ENCODE peak calls at places on chromosome 22, in six cellular contexts. One of them, this sample, is unnamed.

GRCh38 chr22:28976588-28976987 is 85.0 kb downstream of the C22orf31 start:
- DNase-seq in GM12878: no peak
- DNase-seq in K562: no peak
- DNase-seq in A549: no peak
- DNase-seq in endothelial cell of umbilical vein: peak
- DNase-seq in HepG2: no peak
- DNase-seq in this sample: peak

GRCh38 chr22:45472426-45472825 is 30.3 kb upstream of the FBLN1 start:
- DNase-seq in GM12878: no peak
- DNase-seq in K562: no peak
- DNase-seq in A549: no peak
- DNase-seq in endothelial cell of umbilical vein: no peak
- DNase-seq in HepG2: no peak
- DNase-seq in this sample: no peak

GRCh38 chr22:21695432-21696085 is 29.7 kb downstream of the PPIL2 start:
- DNase-seq in GM12878: no peak
- DNase-seq in K562: no peak
- DNase-seq in A549: no peak
- DNase-seq in endothelial cell of umbilical vein: no peak
- DNase-seq in HepG2: no peak
- DNase-seq in this sample: no peak

GRCh38 chr22:45911601-45912271 is 65.2 kb downstream of the WNT7B start:
- DNase-seq in GM12878: no peak
- DNase-seq in K562: no peak
- DNase-seq in A549: peak
- DNase-seq in endothelial cell of umbilical vein: no peak
- DNase-seq in HepG2: peak
- DNase-seq in this sample: peak

GRCh38 chr22:44098966-44099530 is 74.9 kb downstream of the PARVB start:
- DNase-seq in GM12878: no peak
- DNase-seq in K562: no peak
- DNase-seq in A549: no peak
- DNase-seq in endothelial cell of umbilical vein: no peak
- DNase-seq in HepG2: no peak
- DNase-seq in this sample: no peak

GRCh38 chr22:36546932-36547331 is 18.0 kb upstream of the EIF3D start:
- DNase-seq in GM12878: no peak
- DNase-seq in K562: no peak
- DNase-seq in A549: peak
- DNase-seq in endothelial cell of umbilical vein: peak
- DNase-seq in HepG2: peak
- DNase-seq in this sample: peak

GRCh38 chr22:42595434-42595833 is 19.2 kb downstream of the POLDIP3 start:
- DNase-seq in GM12878: no peak
- DNase-seq in K562: no peak
- DNase-seq in A549: no peak
- DNase-seq in endothelial cell of umbilical vein: no peak
- DNase-seq in HepG2: no peak
- DNase-seq in this sample: no peak

GRCh38 chr22:44648821-44649566 is 53.0 kb upstream of the PRR5 start:
- DNase-seq in GM12878: no peak
- DNase-seq in K562: no peak
- DNase-seq in A549: no peak
- DNase-seq in endothelial cell of umbilical vein: peak
- DNase-seq in HepG2: no peak
- DNase-seq in this sample: no peak

GRCh38 chr22:36117053-36117554 is 43.5 kb downstream of the APOL3 start:
- DNase-seq in GM12878: no peak
- DNase-seq in K562: no peak
- DNase-seq in A549: no peak
- DNase-seq in endothelial cell of umbilical vein: no peak
- DNase-seq in HepG2: no peak
- DNase-seq in this sample: no peak

GRCh38 chr22:25051983-25052710 is 99.6 kb downstream of the KIAA1671 start:
- DNase-seq in GM12878: no peak
- DNase-seq in K562: no peak
- DNase-seq in A549: no peak
- DNase-seq in endothelial cell of umbilical vein: no peak
- DNase-seq in HepG2: peak
- DNase-seq in this sample: no peak

GRCh38 chr22:39431821-39432251 is 25.0 kb upstream of the MGAT3 start:
- DNase-seq in GM12878: no peak
- DNase-seq in K562: no peak
- DNase-seq in A549: no peak
- DNase-seq in endothelial cell of umbilical vein: peak
- DNase-seq in HepG2: no peak
- DNase-seq in this sample: no peak

GRCh38 chr22:19791243-19791642 is 30.7 kb downstream of the TBX1 start:
- DNase-seq in GM12878: no peak
- DNase-seq in K562: no peak
- DNase-seq in A549: no peak
- DNase-seq in endothelial cell of umbilical vein: no peak
- DNase-seq in HepG2: no peak
- DNase-seq in this sample: no peak

GRCh38 chr22:45197606-45198462 is 34.1 kb downstream of the NUP50 start:
- DNase-seq in GM12878: no peak
- DNase-seq in K562: no peak
- DNase-seq in A549: no peak
- DNase-seq in endothelial cell of umbilical vein: no peak
- DNase-seq in HepG2: no peak
- DNase-seq in this sample: no peak

GRCh38 chr22:43878079-43878795 is 13.6 kb downstream of the PNPLA5 start:
- DNase-seq in GM12878: no peak
- DNase-seq in K562: no peak
- DNase-seq in A549: no peak
- DNase-seq in endothelial cell of umbilical vein: no peak
- DNase-seq in HepG2: no peak
- DNase-seq in this sample: no peak

GRCh38 chr22:38782402-38783094 is 11.4 kb downstream of the DNAL4 start:
- DNase-seq in GM12878: no peak
- DNase-seq in K562: peak
- DNase-seq in A549: no peak
- DNase-seq in endothelial cell of umbilical vein: no peak
- DNase-seq in HepG2: no peak
- DNase-seq in this sample: peak

GRCh38 chr22:24810043-24810749 is 4.2 kb downstream of the SGSM1 start:
- DNase-seq in GM12878: no peak
- DNase-seq in K562: no peak
- DNase-seq in A549: no peak
- DNase-seq in endothelial cell of umbilical vein: peak
- DNase-seq in HepG2: no peak
- DNase-seq in this sample: no peak

GRCh38 chr22:24845036-24845918 is 39.3 kb downstream of the SGSM1 start:
- DNase-seq in GM12878: no peak
- DNase-seq in K562: no peak
- DNase-seq in A549: no peak
- DNase-seq in endothelial cell of umbilical vein: no peak
- DNase-seq in HepG2: no peak
- DNase-seq in this sample: peak

GRCh38 chr22:38243007-38243775 is 29.6 kb downstream of the TMEM184B start:
- DNase-seq in GM12878: no peak
- DNase-seq in K562: no peak
- DNase-seq in A549: no peak
- DNase-seq in endothelial cell of umbilical vein: no peak
- DNase-seq in HepG2: peak
- DNase-seq in this sample: no peak

GRCh38 chr22:19942071-19942885 is 660 bp upstream of the TXNRD2 start:
- DNase-seq in GM12878: no peak
- DNase-seq in K562: peak
- DNase-seq in A549: peak
- DNase-seq in endothelial cell of umbilical vein: peak
- DNase-seq in HepG2: no peak
- DNase-seq in this sample: peak

GRCh38 chr22:38043151-38044039 is 13.8 kb upstream of the PICK1 start:
- DNase-seq in GM12878: no peak
- DNase-seq in K562: peak
- DNase-seq in A549: no peak
- DNase-seq in endothelial cell of umbilical vein: no peak
- DNase-seq in HepG2: no peak
- DNase-seq in this sample: no peak

GRCh38 chr22:20089977-20090729 is 10.1 kb downstream of the DGCR8 start:
- DNase-seq in GM12878: no peak
- DNase-seq in K562: no peak
- DNase-seq in A549: no peak
- DNase-seq in endothelial cell of umbilical vein: no peak
- DNase-seq in HepG2: no peak
- DNase-seq in this sample: no peak

GRCh38 chr22:24433868-24434471 is 6.6 kb downstream of the ADORA2A start:
- DNase-seq in GM12878: peak
- DNase-seq in K562: peak
- DNase-seq in A549: no peak
- DNase-seq in endothelial cell of umbilical vein: peak
- DNase-seq in HepG2: no peak
- DNase-seq in this sample: peak

GRCh38 chr22:34297536-34298120 is 377.4 kb upstream of the LARGE1 start:
- DNase-seq in GM12878: no peak
- DNase-seq in K562: no peak
- DNase-seq in A549: no peak
- DNase-seq in endothelial cell of umbilical vein: no peak
- DNase-seq in HepG2: no peak
- DNase-seq in this sample: no peak

GRCh38 chr22:34973926-34974325 is 92.0 kb upstream of the ISX start:
- DNase-seq in GM12878: no peak
- DNase-seq in K562: no peak
- DNase-seq in A549: no peak
- DNase-seq in endothelial cell of umbilical vein: no peak
- DNase-seq in HepG2: no peak
- DNase-seq in this sample: no peak

GRCh38 chr22:25404923-25405853 is 159.3 kb upstream of the GRK3 start:
- DNase-seq in GM12878: no peak
- DNase-seq in K562: peak
- DNase-seq in A549: peak
- DNase-seq in endothelial cell of umbilical vein: no peak
- DNase-seq in HepG2: peak
- DNase-seq in this sample: peak

GRCh38 chr22:38872831-38873248 is 824 bp upstream of the CBX6 start:
- DNase-seq in GM12878: no peak
- DNase-seq in K562: peak
- DNase-seq in A549: peak
- DNase-seq in endothelial cell of umbilical vein: peak
- DNase-seq in HepG2: no peak
- DNase-seq in this sample: peak

DNA sequence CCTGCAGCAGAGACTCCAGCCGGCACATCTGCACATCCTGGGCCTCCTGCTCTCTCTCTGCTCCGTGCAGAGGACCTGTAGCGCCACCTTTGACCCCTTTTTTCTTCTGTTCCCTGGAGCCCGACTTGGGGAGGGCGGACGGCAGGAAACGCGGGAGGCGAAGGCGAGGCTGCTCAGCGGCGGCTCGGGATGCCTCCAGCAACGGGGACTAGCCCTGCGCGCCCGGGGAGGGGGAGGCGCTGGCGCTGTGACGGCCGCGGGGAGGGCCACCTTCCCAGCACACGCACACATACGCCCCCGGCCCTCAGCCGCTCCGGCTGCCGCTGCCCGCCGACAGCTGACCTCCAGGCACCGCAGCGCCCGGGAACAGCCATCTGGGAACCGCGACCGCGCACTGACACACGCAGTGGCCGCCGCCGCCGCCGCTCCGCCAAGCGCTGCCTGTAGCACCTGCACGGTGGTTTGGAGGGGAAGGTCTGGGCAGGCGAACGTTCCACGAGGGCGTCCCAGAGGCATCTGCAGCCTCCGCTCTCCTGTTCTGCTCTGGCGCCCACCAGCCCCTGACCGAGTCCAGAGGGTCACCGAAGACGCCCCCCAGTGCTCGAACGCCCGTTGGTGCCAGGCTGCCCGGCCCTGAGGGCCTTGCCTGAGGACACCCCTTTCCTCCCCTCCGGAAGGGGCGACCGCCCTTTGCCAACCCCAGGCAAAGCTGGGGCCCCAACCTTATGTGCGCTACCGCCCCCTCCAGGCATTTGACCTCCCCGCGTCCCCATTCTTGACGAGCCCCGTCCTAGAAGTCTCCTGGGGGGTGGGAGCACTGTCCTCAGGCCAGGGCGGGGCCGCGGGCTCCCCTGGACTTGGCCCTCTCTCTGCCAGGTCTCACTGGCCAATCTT is 16.9 kb upstream of the C22orf42 start:
- DNase-seq in GM12878: no peak
- DNase-seq in K562: no peak
- DNase-seq in A549: no peak
- DNase-seq in endothelial cell of umbilical vein: no peak
- DNase-seq in HepG2: no peak
- DNase-seq in this sample: no peak
- TF ChIP-seq MAX in GM12878: no peak
- TF ChIP-seq MAX in K562: no peak
- TF ChIP-seq MAX in A549: no peak
- TF ChIP-seq MAX in endothelial cell of umbilical vein: no peak
- TF ChIP-seq MAX in HepG2: no peak
- TF ChIP-seq MAX in this sample: no peak

GRCh38 chr22:17366830-17367229 is 2.4 kb upstream of the CECR2 start:
- DNase-seq in GM12878: no peak
- DNase-seq in K562: peak
- DNase-seq in A549: peak
- DNase-seq in endothelial cell of umbilical vein: no peak
- DNase-seq in HepG2: no peak
- DNase-seq in this sample: peak
- TF ChIP-seq MYC in GM12878: no peak
- TF ChIP-seq MYC in K562: no peak
- TF ChIP-seq MYC in A549: no peak
- TF ChIP-seq MYC in endothelial cell of umbilical vein: no peak
- TF ChIP-seq MYC in HepG2: no peak
- TF ChIP-seq MYC in this sample: no peak

GRCh38 chr22:41526802-41527799 is 17.2 kb downstream of the POLR3H start:
- DNase-seq in GM12878: no peak
- DNase-seq in K562: peak
- DNase-seq in A549: peak
- DNase-seq in endothelial cell of umbilical vein: no peak
- DNase-seq in HepG2: no peak
- DNase-seq in this sample: peak
- TF ChIP-seq MAX in GM12878: no peak
- TF ChIP-seq MAX in K562: no peak
- TF ChIP-seq MAX in A549: no peak
- TF ChIP-seq MAX in endothelial cell of umbilical vein: no peak
- TF ChIP-seq MAX in HepG2: no peak
- TF ChIP-seq MAX in this sample: no peak

DNA sequence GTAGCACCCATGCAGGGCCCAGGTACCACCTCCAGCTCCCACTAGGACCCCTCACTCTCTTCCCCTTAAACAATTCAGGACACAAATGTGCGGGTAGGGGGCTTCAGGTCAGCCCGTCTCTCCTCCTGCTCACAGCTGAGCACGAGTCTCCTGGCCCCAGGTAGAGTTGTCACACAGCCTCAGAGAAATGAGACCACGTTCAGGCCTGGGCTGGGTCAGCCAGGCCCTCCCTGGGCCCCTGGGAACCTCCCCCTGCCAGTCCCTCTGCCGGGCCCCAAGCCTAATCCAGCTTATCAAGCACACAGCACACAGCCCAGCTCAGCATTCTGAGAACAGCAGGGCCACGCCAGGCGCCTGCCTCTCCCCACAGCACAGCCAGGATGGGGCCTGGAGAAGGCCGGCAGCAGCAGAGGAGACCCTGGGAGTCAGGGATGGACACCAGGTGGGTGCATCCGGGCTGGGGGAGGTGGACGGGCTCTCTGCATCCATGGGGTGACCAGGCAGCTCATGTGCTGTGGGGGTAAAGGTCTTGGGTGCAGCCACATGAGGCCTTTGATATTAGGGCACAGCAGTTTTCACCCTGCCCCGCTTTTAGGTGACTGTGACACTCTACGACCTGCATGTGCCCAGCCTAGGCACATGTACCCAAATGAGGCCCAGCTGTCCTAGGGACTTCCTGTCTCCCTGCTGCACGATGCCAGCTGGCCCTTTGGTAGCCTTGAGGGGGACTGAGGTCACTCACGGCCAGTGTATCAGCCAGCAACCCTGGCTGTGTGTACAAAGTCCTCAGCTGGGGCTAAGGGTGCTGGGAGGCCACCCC is 87.0 kb downstream of the MORC2 start:
- DNase-seq in GM12878: no peak
- DNase-seq in K562: peak
- DNase-seq in A549: no peak
- DNase-seq in endothelial cell of umbilical vein: no peak
- DNase-seq in HepG2: peak
- DNase-seq in this sample: no peak
- TF ChIP-seq MYC in GM12878: no peak
- TF ChIP-seq MYC in K562: no peak
- TF ChIP-seq MYC in A549: no peak
- TF ChIP-seq MYC in endothelial cell of umbilical vein: no peak
- TF ChIP-seq MYC in HepG2: peak
- TF ChIP-seq MYC in this sample: no peak

This sample was measured in NB4.